ENCODE peak calls at places on chromosomes 7 and 10, in four cellular contexts. E, I, J and B are unnamed samples.

GRCh38 chr10:7484456-7485266 is 73.8 kb upstream of the SFMBT2 start:
- DNase-seq in E (no peak), J (peak), I (no peak), B (no peak)

GRCh38 chr7:139930286-139930965 is 101.4 kb downstream of the TBXAS1 start:
- DNase-seq in I (no peak), E (no peak), J (no peak), B (no peak)

GRCh38 chr7:91149518-91149917 is 114.7 kb upstream of the FZD1 start:
- DNase-seq in J (no peak), E (no peak), I (no peak), B (no peak)

GRCh38 chr10:114367041-114367675 is 37.1 kb downstream of the AFAP1L2 start:
- DNase-seq in E (no peak), J (no peak), I (no peak), B (no peak)

GRCh38 chr10:114350751-114351150 is 53.6 kb downstream of the AFAP1L2 start:
- DNase-seq in J (no peak), I (no peak), E (no peak), B (no peak)

GRCh38 chr7:20330797-20331230 is at the start of gene ITGB8:
- DNase-seq in J (no peak), E (no peak), I (no peak), B (peak)

GRCh38 chr7:82633592-82633991 is 190.0 kb upstream of the CACNA2D1 start:
- DNase-seq in I (no peak), E (no peak), J (no peak), B (no peak)

GRCh38 chr10:126272526-126272925 is 115.8 kb downstream of the ADAM12 start:
- DNase-seq in J (no peak), I (no peak), E (no peak), B (no peak)

GRCh38 chr7:30029696-30030095 is 1.5 kb downstream of the PLEKHA8 start:
- DNase-seq in I (no peak), E (no peak), J (no peak), B (no peak)

GRCh38 chr10:97228130-97228774 is 42.5 kb upstream of the SLIT1 start:
- DNase-seq in E (no peak), J (no peak), I (no peak), B (no peak)

GRCh38 chr7:99155207-99155606 is 11.3 kb upstream of the SMURF1 start:
- DNase-seq in I (no peak), J (no peak), E (no peak), B (no peak)

GRCh38 chr7:134823400-134823799 is 44.0 kb downstream of the CALD1 start:
- DNase-seq in J (no peak), I (no peak), E (no peak), B (no peak)

GRCh38 chr10:117424171-117424570 is 48.9 kb upstream of the PDZD8 start:
- DNase-seq in J (no peak), I (no peak), E (no peak), B (no peak)

GRCh38 chr7:69399038-69399800 is 199.1 kb upstream of the AUTS2 start:
- DNase-seq in E (no peak), J (no peak), I (no peak), B (no peak)

GRCh38 chr10:112898540-112899395 is 51.3 kb upstream of the TCF7L2 start:
- DNase-seq in E (peak), J (no peak), I (no peak), B (no peak)

GRCh38 chr10:108393111-108393510 is 1228.6 kb upstream of the SORCS1 start:
- DNase-seq in I (no peak), J (no peak), E (no peak), B (no peak)

GRCh38 chr7:155452505-155453295 is 5.2 kb upstream of the EN2 start:
- DNase-seq in J (no peak), I (no peak), E (no peak), B (no peak)

GRCh38 chr10:69318997-69319727 is 40.9 kb downstream of the HK1 start:
- DNase-seq in I (peak), J (no peak), E (no peak), B (no peak)

GRCh38 chr10:95881316-95881715 is 26.5 kb upstream of the CC2D2B start:
- DNase-seq in J (no peak), E (no peak), I (no peak), B (no peak)

GRCh38 chr7:64807731-64808365 is 13.6 kb downstream of the ZNF138 start:
- DNase-seq in E (no peak), I (no peak), J (no peak), B (no peak)

GRCh38 chr10:129765664-129766550 is 198.2 kb downstream of the EBF3 start:
- DNase-seq in I (no peak), E (no peak), J (no peak), B (no peak)

GRCh38 chr7:75958802-75959543 is 35.4 kb downstream of the TMEM120A start:
- DNase-seq in I (no peak), E (peak), J (no peak), B (no peak)

GRCh38 chr10:69065406-69066361 is 22.2 kb upstream of the SRGN start:
- DNase-seq in E (no peak), I (no peak), J (no peak), B (no peak)

GRCh38 chr10:101611506-101611905 is 23.4 kb downstream of the DPCD start:
- DNase-seq in E (no peak), J (no peak), I (no peak), B (no peak)

GRCh38 chr10:75398630-75399460 is 2.7 kb downstream of the ZNF503 start:
- DNase-seq in E (no peak), J (no peak), I (no peak), B (no peak)
- TF ChIP-seq BHLHE40 in E (no peak), J (no peak), I (no peak), B (no peak)

GRCh38 chr7:101124376-101125056 is 2.4 kb upstream of the SERPINE1 start:
- DNase-seq in I (no peak), E (peak), J (no peak), B (no peak)
- TF ChIP-seq FOXK2 in I (peak), E (no peak), J (no peak), B (no peak)

GRCh38 chr10:29146736-29147135 is 142.1 kb upstream of the LYZL1 start:
- DNase-seq in I (no peak), E (no peak), J (no peak), B (no peak)

GRCh38 chr10:29150010-29150409 is 138.9 kb upstream of the LYZL1 start:
- DNase-seq in I (no peak), E (no peak), J (no peak), B (no peak)

GRCh38 chr10:29146311-29146710 is 142.6 kb upstream of the LYZL1 start:
- DNase-seq in I (no peak), J (no peak), E (no peak), B (no peak)

GRCh38 chr10:29151011-29151410 is 137.9 kb upstream of the LYZL1 start:
- DNase-seq in I (no peak), J (no peak), E (no peak), B (no peak)
- TF ChIP-seq BHLHE40 in I (no peak), J (no peak), E (no peak), B (no peak)

GRCh38 chr10:44011603-44011981 is 362.9 kb upstream of the ZNF32 start:
- DNase-seq in I (no peak), E (no peak), J (no peak), B (no peak)
- TF ChIP-seq FOXK2 in I (no peak), E (no peak), J (no peak), B (no peak)

DNA sequence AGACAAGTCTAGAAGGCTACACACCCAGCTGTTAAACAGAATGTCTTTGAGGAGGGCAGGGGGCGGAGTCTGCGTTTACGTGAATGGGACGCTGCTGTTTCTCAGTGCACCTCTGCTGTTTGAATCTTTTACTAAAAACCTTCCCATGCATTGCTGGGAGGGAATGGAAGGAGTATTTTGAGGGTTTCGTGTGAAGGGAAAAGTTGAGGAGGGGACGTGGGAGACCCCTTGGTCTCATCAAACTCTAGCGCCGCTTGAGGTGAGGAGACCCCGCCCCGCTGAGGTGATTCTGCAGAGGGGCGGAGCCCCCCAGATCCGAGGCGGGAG is 474 bp upstream of the VCL start:
- DNase-seq in E (no peak), I (peak), J (no peak), B (no peak)
- TF ChIP-seq BHLHE40 in E (no peak), I (no peak), J (no peak), B (no peak)

DNA sequence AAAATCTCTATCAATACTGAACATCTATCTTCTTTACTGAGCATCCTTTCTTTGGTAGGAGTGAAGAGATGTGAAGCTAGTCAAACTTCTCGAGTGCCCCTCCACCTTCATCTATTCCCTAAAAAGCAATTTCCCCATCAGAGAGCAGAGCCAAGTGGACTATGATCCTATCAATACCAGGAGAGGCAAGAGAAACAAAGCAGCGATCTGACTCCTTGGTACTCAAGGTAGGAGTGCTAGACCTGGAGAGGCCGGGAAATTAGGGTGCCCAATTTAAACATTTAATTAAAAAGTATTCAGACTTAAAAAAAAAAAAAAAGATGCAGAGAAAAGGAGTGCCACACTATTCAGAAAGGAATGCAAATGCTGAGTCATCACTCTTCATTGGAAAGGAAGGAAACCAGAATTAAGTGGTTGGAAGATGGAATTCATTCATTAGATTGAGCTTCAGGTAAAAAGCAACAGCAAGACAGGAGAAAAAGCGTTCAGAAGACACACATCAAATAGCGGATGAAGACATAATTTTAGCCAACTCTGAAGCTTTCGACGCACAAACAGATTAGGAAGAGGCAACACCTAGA is 1.5 kb downstream of the TIAL1 start:
- DNase-seq in J (no peak), I (no peak), E (peak), B (no peak)
- TF ChIP-seq FOXK2 in J (no peak), I (no peak), E (no peak), B (no peak)

DNA sequence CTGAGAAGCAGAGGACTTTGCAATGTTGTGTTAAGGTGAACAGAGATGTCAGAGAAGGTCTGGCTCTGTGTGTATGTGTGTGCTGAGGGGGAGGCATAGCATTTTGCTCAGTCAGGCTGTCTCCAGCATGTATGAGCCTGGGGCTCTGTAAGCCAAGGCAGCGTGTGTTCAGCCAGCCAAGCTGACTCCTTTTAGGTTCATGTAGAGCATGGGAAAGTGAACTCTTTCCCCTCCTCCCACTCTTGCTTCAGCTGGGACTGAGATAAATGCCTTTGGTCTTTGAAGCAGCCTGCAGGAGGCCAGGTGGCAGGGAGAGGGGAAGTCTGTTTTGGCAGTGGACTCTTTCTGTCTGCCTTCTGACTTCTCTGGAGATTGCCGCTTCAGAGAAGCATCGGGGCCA is 3.8 kb downstream of the SFXN2 start:
- DNase-seq in E (peak), J (no peak), I (peak), B (no peak)
- TF ChIP-seq BHLHE40 in E (no peak), J (no peak), I (no peak), B (no peak)